ENCODE peak calls at places on chromosomes 5 and 9, in six cellular contexts. N is IMR-90, B is SK-N-SH, X is K562, V is HepG2, K is A549. M is an unnamed sample.

GRCh38 chr5:151739395-151739794 is 19.0 kb downstream of the ATOX1 start:
- DNase-seq in N (no peak), B (peak), X (no peak), V (no peak), K (no peak), M (no peak)

GRCh38 chr9:121768416-121769015 is 117.1 kb downstream of the DAB2IP start:
- DNase-seq in N (no peak), B (no peak), X (no peak), V (no peak), K (no peak), M (no peak)

GRCh38 chr5:122844136-122844915 is 1.1 kb upstream of the SNX24 start:
- DNase-seq in N (no peak), B (no peak), X (peak), V (peak), K (no peak), M (no peak)

GRCh38 chr5:157150995-157151394 is 8.3 kb upstream of the MED7 start:
- DNase-seq in N (no peak), B (no peak), X (no peak), V (no peak), K (no peak), M (no peak)

GRCh38 chr5:100623719-100624118 is 88.5 kb downstream of the FAM174A start:
- DNase-seq in N (peak), B (no peak), X (no peak), V (no peak), K (peak), M (no peak)

GRCh38 chr5:4584982-4585381 is 555.1 kb upstream of the ADAMTS16 start:
- DNase-seq in N (no peak), B (no peak), X (no peak), V (no peak), K (no peak), M (no peak)

GRCh38 chr5:177453852-177454396 is 7.3 kb downstream of the PRR7 start:
- DNase-seq in N (no peak), B (no peak), X (no peak), V (no peak), K (no peak), M (no peak)

GRCh38 chr5:79346420-79346824 is 110.5 kb downstream of the JMY start:
- DNase-seq in N (peak), B (no peak), X (peak), V (no peak), K (peak), M (no peak)

GRCh38 chr9:107173422-107174180 is 109.5 kb upstream of the RAD23B start:
- DNase-seq in N (no peak), B (no peak), X (no peak), V (no peak), K (no peak), M (no peak)

GRCh38 chr5:178385472-178385853 is 152.9 kb upstream of the PHYKPL start:
- DNase-seq in N (peak), B (peak), X (no peak), V (no peak), K (peak), M (no peak)

GRCh38 chr5:29185558-29185957 is 2007.9 kb upstream of the CDH6 start:
- DNase-seq in N (no peak), B (no peak), X (no peak), V (no peak), K (no peak), M (no peak)

GRCh38 chr9:87336914-87337333 is 160.7 kb upstream of the DAPK1 start:
- DNase-seq in N (peak), B (peak), X (peak), V (peak), K (peak), M (peak)
- TF ChIP-seq SMC3 in N (peak), B (peak), X (peak), V (peak), K (peak), M (peak)

DNA sequence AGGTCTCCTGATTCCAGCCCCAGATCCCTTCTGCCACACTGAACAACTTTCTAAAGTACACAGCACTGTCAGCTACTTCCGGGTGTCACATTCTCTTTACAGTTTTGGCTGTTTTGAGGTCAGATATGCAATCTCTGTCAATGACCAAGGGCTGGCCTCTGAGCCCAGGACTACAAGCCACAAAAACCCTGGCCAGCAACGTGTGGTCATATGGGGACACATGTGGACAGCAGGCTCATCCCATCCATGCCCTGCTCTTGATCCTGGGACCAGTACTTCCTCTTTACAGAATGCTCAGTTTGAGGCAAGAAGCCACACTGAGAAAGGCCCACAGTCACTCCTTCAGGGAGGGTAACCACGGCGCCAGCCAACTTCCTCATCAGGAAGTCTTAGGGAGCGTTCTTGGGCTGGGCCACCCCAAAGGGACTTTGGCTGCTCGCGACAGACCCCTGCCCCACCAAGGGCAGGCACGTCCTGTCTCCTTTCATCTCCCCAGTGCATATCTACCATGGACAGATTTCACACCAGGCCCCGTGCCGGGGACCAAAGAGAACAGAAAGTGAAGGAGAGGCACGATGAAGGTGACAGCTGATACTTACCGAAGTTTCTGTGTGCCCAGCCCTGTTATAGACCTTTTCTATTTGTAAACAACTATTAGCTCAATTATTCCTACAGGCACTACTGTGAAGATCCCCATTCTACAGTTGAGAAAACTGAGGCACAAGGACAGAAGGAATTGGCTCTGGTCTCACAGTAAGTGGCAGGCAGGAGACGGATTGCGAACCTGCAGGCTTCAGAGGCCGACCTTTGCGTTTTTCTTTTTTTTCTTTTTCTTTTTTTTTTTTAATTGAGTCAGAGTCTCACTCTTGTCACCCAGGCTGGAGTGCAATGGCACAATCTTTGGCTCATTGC is 37.3 kb downstream of the STK10 start:
- DNase-seq in N (peak), B (no peak), X (peak), V (no peak), K (no peak), M (no peak)
- TF ChIP-seq SMC3 in N (no peak), B (no peak), X (no peak), V (no peak), K (no peak), M (peak)

GRCh38 chr5:1511651-1512540 is 11.9 kb downstream of the LPCAT1 start:
- DNase-seq in N (peak), B (no peak), X (no peak), V (no peak), K (peak), M (no peak)
- TF ChIP-seq SMC3 in N (peak), B (no peak), X (no peak), V (peak), K (peak), M (no peak)

DNA sequence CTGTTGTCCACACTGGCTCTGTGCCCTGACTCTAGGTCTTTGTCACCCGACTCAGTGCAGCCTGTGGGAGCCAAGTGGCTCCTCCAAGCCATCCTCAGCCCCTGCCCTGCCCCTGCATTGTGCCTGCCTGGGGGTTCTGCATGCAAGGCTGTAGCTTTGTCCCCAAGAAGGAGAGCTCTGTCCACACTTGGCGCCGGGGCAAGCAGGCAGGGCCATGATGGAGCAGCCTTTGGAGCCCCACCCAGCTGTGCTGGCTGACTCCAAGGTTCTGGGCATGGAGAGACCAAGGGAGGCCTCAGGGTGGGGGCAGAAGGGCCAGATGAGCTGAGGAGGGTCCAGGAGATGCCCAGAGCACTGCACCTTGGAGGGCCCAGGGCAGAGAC is 226.2 kb downstream of the CACNA1B start:
- DNase-seq in N (no peak), B (no peak), X (no peak), V (no peak), K (no peak), M (no peak)
- TF ChIP-seq SMC3 in N (no peak), B (no peak), X (no peak), V (no peak), K (no peak), M (no peak)

DNA sequence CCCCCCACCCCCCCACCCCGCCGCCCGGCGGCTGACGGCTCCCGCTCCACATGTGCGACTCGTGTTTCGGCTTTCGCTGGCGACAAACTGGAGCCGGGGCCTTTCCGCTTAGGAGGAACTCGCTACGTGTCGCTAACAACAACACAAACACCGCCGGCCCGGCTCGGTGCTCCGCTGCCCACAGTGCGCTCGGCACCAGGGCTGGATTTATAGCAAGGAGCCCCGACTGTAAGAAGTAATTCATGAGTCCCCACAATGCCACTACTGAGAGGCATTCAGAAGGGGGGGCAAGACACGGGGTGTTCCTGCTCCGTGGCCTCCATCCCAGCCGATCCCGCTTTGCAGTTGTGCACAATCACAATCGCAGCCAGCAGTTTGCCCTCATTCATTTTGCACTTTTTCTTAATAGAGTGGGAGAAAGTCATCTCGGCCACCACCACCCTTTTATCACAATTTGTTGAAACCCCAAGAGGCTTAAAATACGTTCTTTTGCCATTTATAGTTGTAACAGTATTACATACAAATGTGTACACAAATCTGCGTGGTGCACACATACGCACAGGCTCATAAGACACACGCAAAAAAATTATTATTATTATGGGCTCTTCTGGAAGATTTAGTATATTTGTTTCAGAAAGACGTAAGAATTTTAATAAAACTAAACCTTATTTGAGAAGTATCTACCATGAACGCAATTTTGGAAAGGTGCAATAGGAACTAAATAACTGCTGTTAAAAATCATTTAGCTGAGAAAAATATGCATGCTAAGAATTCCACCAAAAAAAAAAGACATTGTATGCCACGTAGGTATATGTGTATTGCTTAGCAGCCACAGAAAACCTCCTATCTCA is 48.1 kb downstream of the EBF1 start:
- DNase-seq in N (no peak), B (no peak), X (no peak), V (no peak), K (no peak), M (no peak)
- TF ChIP-seq SMC3 in N (no peak), B (no peak), X (no peak), V (no peak), K (no peak), M (no peak)

DNA sequence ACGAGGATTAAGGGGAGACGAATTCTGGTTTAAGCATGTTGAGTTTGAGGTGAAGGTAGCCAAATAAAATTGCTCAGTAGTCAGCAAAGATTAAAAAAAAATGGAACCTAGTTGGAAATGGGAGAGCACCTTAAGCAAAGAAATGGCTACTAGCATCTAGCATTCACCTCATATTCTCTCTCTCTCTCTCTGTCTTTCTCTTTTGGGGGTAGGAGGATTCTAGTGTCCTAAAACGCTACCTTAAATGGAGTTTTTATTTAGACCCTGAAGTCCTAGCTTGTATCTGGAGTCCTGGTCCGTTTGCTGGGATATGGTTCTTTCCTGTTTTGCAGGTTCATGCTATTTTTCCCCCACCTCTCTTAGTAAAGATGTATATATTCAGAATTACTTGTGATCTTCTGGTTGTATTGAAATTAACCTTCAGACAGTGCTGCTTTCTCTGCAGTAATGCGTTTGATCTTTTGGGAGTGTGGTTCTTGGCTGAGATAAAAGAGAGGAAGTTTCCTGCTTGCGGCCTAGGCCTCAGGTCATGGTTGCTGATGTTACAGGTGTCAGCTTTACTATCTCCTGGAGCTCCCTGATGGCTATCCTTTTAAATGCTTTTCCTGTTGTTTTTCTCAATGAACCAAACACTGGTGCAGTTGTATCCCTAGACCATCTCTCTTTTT is 8.0 kb downstream of the TGFBR1 start:
- DNase-seq in N (no peak), B (no peak), X (no peak), V (no peak), K (no peak), M (no peak)
- TF ChIP-seq SMC3 in N (no peak), B (no peak), X (no peak), V (no peak), K (no peak), M (no peak)

DNA sequence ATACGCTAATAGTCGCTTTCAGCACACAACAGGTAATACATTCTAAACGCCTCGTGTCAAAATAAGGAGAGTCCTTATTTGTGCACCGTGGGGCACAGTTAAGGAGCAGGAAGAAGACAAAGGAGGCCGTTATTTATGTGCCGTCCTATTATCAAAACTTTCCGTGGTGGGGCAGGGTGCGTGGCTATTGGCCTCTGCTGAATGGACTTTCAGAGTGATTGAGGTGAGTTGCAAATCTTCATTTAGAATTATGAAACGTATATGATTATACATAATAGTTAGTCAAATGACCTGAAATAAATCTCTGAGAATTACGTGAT is 833 bp downstream of the C5orf24 start:
- DNase-seq in N (no peak), B (peak), X (no peak), V (peak), K (no peak), M (no peak)
- TF ChIP-seq SMC3 in N (no peak), B (no peak), X (no peak), V (no peak), K (no peak), M (no peak)

GRCh38 chr9:82206946-82207345 is 218.4 kb downstream of the SPATA31D1 start:
- DNase-seq in N (no peak), B (no peak), X (no peak), V (no peak), K (no peak), M (no peak)

GRCh38 chr9:82201186-82201585 is 212.6 kb downstream of the SPATA31D1 start:
- DNase-seq in N (no peak), B (no peak), X (no peak), V (no peak), K (no peak), M (no peak)

GRCh38 chr9:82206490-82206889 is 217.9 kb downstream of the SPATA31D1 start:
- DNase-seq in N (no peak), B (peak), X (no peak), V (no peak), K (no peak), M (no peak)

GRCh38 chr9:82202808-82203207 is 214.2 kb downstream of the SPATA31D1 start:
- DNase-seq in N (peak), B (no peak), X (no peak), V (no peak), K (no peak), M (no peak)
- TF ChIP-seq SMC3 in N (no peak), B (no peak), X (no peak), V (no peak), K (no peak), M (no peak)

GRCh38 chr5:1167361-1167727 is 34.1 kb upstream of the SLC6A19 start:
- DNase-seq in N (no peak), B (no peak), X (no peak), V (no peak), K (no peak), M (no peak)
- TF ChIP-seq SMC3 in N (no peak), B (no peak), X (no peak), V (no peak), K (no peak), M (no peak)

GRCh38 chr5:132747693-132748440 is 641 bp downstream of the CCNI2 start:
- DNase-seq in N (no peak), B (peak), X (no peak), V (no peak), K (no peak), M (no peak)

GRCh38 chr5:132749506-132749905 is 2.3 kb downstream of the CCNI2 start:
- DNase-seq in N (no peak), B (peak), X (peak), V (no peak), K (no peak), M (no peak)

GRCh38 chr5:132748522-132749000 is 1.3 kb downstream of the CCNI2 start:
- DNase-seq in N (no peak), B (peak), X (no peak), V (no peak), K (no peak), M (no peak)

GRCh38 chr5:132746592-132747063 is 598 bp upstream of the CCNI2 start:
- DNase-seq in N (no peak), B (no peak), X (no peak), V (no peak), K (peak), M (no peak)

DNA sequence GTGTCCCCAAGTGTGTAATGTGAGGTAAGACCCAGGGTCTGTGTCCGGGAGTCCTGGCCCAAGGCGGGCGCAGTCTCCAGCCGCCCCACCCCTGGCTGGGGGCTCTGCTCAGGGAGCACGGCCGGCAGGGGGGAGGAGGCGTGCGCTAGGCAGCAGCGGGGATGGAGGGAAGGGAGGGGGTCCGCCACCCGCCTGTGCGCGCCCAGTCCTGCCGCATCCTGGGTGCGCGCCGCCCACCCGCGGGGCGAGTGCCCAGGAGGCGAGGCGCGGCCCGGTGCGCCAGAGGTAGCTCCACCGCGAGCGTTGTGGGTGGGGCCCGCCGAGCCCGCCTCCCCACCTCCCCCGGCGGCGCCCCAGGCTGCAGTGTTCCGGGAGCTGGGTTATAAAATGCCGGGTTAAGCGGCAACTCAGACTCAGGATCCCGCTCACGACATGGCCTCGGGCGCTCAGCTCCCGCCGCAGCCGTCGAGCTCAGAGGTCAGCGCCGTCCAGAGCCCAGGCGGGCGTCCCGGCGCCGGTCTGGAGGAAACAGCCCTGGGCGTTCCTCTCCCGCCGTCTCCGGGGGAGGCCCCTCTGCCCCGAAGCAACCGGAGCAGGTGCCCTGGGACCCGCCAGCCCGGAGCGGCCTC is at the start of gene CCNI2:
- DNase-seq in N (no peak), B (peak), X (no peak), V (no peak), K (peak), M (no peak)
- TF ChIP-seq SMC3 in N (no peak), B (peak), X (no peak), V (no peak), K (peak), M (no peak)

M was measured in GM12878.